ENCODE peak calls at places on chromosome 15, in seven cellular contexts. One of them, this sample, is unnamed.

GRCh38 chr15:42605281-42605744 is 29.9 kb downstream of the STARD9 start:
- DNase-seq in A549: no peak
- DNase-seq in HL-60: peak
- DNase-seq in HCT116: no peak
- DNase-seq in HepG2: no peak
- DNase-seq in GM23338: no peak
- DNase-seq in GM12878: peak
- DNase-seq in this sample: no peak

GRCh38 chr15:38668433-38669159 is 104.0 kb upstream of the RASGRP1 start:
- DNase-seq in A549: no peak
- DNase-seq in GM12878: no peak
- DNase-seq in HepG2: no peak
- DNase-seq in GM23338: no peak
- DNase-seq in HL-60: no peak
- DNase-seq in HCT116: no peak
- DNase-seq in this sample: no peak

GRCh38 chr15:68894208-68894607 is 36.1 kb upstream of the SPESP1 start:
- DNase-seq in GM12878: no peak
- DNase-seq in HL-60: no peak
- DNase-seq in HCT116: no peak
- DNase-seq in HepG2: no peak
- DNase-seq in A549: no peak
- DNase-seq in GM23338: peak
- DNase-seq in this sample: no peak

GRCh38 chr15:52527898-52528464 is 699 bp downstream of the MYO5A start:
- DNase-seq in HCT116: no peak
- DNase-seq in HL-60: peak
- DNase-seq in GM23338: peak
- DNase-seq in A549: peak
- DNase-seq in GM12878: no peak
- DNase-seq in HepG2: no peak
- DNase-seq in this sample: no peak

GRCh38 chr15:26772588-26773484 is at the start of gene GABRB3:
- DNase-seq in HepG2: no peak
- DNase-seq in HL-60: no peak
- DNase-seq in GM23338: peak
- DNase-seq in A549: peak
- DNase-seq in HCT116: no peak
- DNase-seq in GM12878: no peak
- DNase-seq in this sample: no peak

GRCh38 chr15:28978011-28978378 is 92.2 kb downstream of the APBA2 start:
- DNase-seq in GM12878: no peak
- DNase-seq in A549: no peak
- DNase-seq in HL-60: no peak
- DNase-seq in GM23338: no peak
- DNase-seq in HCT116: no peak
- DNase-seq in HepG2: no peak
- DNase-seq in this sample: no peak

GRCh38 chr15:50251638-50252182 is 13.8 kb downstream of the HDC start:
- DNase-seq in GM23338: peak
- DNase-seq in HL-60: no peak
- DNase-seq in HepG2: no peak
- DNase-seq in HCT116: no peak
- DNase-seq in A549: no peak
- DNase-seq in GM12878: no peak
- DNase-seq in this sample: no peak

GRCh38 chr15:56832125-56832524 is 86.3 kb upstream of the TCF12 start:
- DNase-seq in GM12878: no peak
- DNase-seq in HepG2: no peak
- DNase-seq in GM23338: no peak
- DNase-seq in HCT116: no peak
- DNase-seq in HL-60: no peak
- DNase-seq in A549: no peak
- DNase-seq in this sample: no peak

GRCh38 chr15:82540055-82540983 is at the start of gene RPS17:
- DNase-seq in HCT116: peak
- DNase-seq in GM23338: peak
- DNase-seq in GM12878: peak
- DNase-seq in A549: peak
- DNase-seq in HepG2: peak
- DNase-seq in HL-60: peak
- DNase-seq in this sample: peak

GRCh38 chr15:89665449-89666146 is 10.3 kb upstream of the KIF7 start:
- DNase-seq in HL-60: peak
- DNase-seq in GM23338: peak
- DNase-seq in HCT116: no peak
- DNase-seq in GM12878: no peak
- DNase-seq in A549: peak
- DNase-seq in HepG2: no peak
- DNase-seq in this sample: no peak

GRCh38 chr15:68400066-68400456 is 31.9 kb downstream of the ITGA11 start:
- DNase-seq in GM12878: no peak
- DNase-seq in HepG2: no peak
- DNase-seq in A549: peak
- DNase-seq in HL-60: no peak
- DNase-seq in HCT116: no peak
- DNase-seq in GM23338: no peak
- DNase-seq in this sample: no peak

GRCh38 chr15:92954578-92954977 is 54.5 kb downstream of the CHD2 start:
- DNase-seq in HL-60: peak
- DNase-seq in A549: no peak
- DNase-seq in HepG2: peak
- DNase-seq in HCT116: no peak
- DNase-seq in GM23338: peak
- DNase-seq in GM12878: no peak
- DNase-seq in this sample: no peak

GRCh38 chr15:65529754-65530317 is 427 bp upstream of the HACD3 start:
- DNase-seq in A549: no peak
- DNase-seq in GM12878: no peak
- DNase-seq in HCT116: no peak
- DNase-seq in HL-60: no peak
- DNase-seq in GM23338: no peak
- DNase-seq in HepG2: no peak
- DNase-seq in this sample: no peak

DNA sequence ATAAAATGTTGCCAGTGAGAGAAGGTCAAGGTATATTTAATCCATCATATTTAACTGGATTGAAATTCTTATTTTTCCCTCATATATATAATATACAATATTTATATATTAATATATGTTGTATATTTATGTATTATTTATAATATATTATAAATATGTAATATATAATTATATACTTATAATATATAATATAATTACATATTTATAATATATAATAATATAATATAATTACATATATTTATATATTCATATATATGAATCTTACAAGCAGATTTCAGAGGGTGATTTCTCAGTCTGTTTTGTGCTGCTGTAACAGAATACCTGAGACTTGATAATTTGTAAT is 52.7 kb upstream of the TLE3 start:
- DNase-seq in GM12878: no peak
- DNase-seq in HCT116: no peak
- DNase-seq in GM23338: no peak
- DNase-seq in HL-60: no peak
- DNase-seq in A549: no peak
- DNase-seq in HepG2: no peak
- DNase-seq in this sample: no peak
- TF ChIP-seq REST in GM12878: no peak
- TF ChIP-seq REST in HCT116: no peak
- TF ChIP-seq REST in GM23338: no peak
- TF ChIP-seq REST in HL-60: no peak
- TF ChIP-seq REST in A549: no peak
- TF ChIP-seq REST in HepG2: no peak
- TF ChIP-seq REST in this sample: no peak

GRCh38 chr15:76034111-76034510 is 21.9 kb upstream of the NRG4 start:
- DNase-seq in A549: no peak
- DNase-seq in GM12878: no peak
- DNase-seq in GM23338: no peak
- DNase-seq in HCT116: no peak
- DNase-seq in HL-60: no peak
- DNase-seq in HepG2: no peak
- DNase-seq in this sample: no peak

GRCh38 chr15:76035593-76035992 is 23.4 kb upstream of the NRG4 start:
- DNase-seq in A549: no peak
- DNase-seq in GM23338: peak
- DNase-seq in GM12878: no peak
- DNase-seq in HCT116: no peak
- DNase-seq in HepG2: no peak
- DNase-seq in HL-60: no peak
- DNase-seq in this sample: no peak

GRCh38 chr15:76032046-76032445 is 19.8 kb upstream of the NRG4 start:
- DNase-seq in A549: no peak
- DNase-seq in HL-60: no peak
- DNase-seq in HCT116: no peak
- DNase-seq in GM23338: no peak
- DNase-seq in HepG2: no peak
- DNase-seq in GM12878: no peak
- DNase-seq in this sample: no peak

GRCh38 chr15:76038512-76038911 is 21.3 kb upstream of the TMEM266 start:
- DNase-seq in GM23338: no peak
- DNase-seq in HL-60: no peak
- DNase-seq in GM12878: no peak
- DNase-seq in A549: no peak
- DNase-seq in HepG2: no peak
- DNase-seq in HCT116: no peak
- DNase-seq in this sample: no peak

DNA sequence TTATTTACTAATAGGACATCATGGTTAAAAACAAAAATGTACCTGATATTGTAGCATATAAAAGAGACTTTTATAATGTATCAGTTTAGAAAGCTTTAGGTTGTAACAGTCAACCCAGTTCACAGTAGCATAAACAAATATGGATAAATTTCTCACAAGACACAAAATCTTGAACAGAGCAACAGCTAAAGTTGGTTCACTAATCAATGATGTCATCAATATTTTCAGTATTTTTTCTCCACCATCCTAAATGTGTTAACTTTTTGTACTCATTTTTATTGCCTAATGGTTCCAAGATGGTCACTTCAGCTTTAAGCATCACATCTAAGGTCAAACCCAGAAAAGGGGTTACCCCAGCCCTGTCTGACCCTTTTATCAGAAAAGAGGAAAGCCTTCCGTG is 21.2 kb upstream of the NRG4 start:
- DNase-seq in GM23338: no peak
- DNase-seq in HL-60: no peak
- DNase-seq in A549: no peak
- DNase-seq in HepG2: no peak
- DNase-seq in GM12878: no peak
- DNase-seq in HCT116: no peak
- DNase-seq in this sample: no peak
- H3K4me3 ChIP-seq in GM23338: no peak
- H3K4me3 ChIP-seq in HL-60: no peak
- H3K4me3 ChIP-seq in A549: no peak
- H3K4me3 ChIP-seq in HepG2: no peak
- H3K4me3 ChIP-seq in GM12878: no peak
- H3K4me3 ChIP-seq in HCT116: no peak
- H3K4me3 ChIP-seq in this sample: no peak

DNA sequence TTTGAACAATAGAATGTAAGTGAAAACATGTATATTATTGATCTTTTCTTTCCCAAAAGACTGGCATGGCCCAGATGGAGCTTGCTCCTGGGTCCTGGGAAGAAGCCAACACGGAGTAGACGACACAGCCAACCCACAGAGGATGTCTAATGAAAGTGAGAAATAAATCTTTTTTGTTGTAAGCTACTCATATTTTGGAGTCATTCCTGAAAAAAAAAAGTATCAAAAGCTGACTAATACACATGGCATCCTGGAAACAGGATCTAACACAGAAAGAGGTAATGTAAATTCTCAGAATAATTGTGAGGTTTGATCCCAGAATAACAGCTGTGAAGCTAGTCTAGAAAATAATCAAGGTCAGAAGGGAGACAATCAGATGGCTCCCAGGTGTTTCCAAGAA is 12.6 kb upstream of the FRMD5 start:
- DNase-seq in A549: no peak
- DNase-seq in HL-60: no peak
- DNase-seq in HCT116: no peak
- DNase-seq in GM23338: no peak
- DNase-seq in HepG2: no peak
- DNase-seq in GM12878: no peak
- DNase-seq in this sample: no peak
- TF ChIP-seq REST in A549: no peak
- TF ChIP-seq REST in HL-60: no peak
- TF ChIP-seq REST in HCT116: no peak
- TF ChIP-seq REST in GM23338: no peak
- TF ChIP-seq REST in HepG2: no peak
- TF ChIP-seq REST in GM12878: no peak
- TF ChIP-seq REST in this sample: no peak

GRCh38 chr15:31237042-31237324 is 89.7 kb upstream of the KLF13 start:
- DNase-seq in GM12878: no peak
- DNase-seq in HL-60: no peak
- DNase-seq in HCT116: no peak
- DNase-seq in GM23338: no peak
- DNase-seq in A549: no peak
- DNase-seq in HepG2: no peak
- DNase-seq in this sample: no peak

GRCh38 chr15:31236184-31237041 is 90.2 kb upstream of the KLF13 start:
- DNase-seq in HL-60: no peak
- DNase-seq in A549: peak
- DNase-seq in HepG2: peak
- DNase-seq in GM23338: no peak
- DNase-seq in HCT116: no peak
- DNase-seq in GM12878: no peak
- DNase-seq in this sample: no peak

GRCh38 chr15:31238369-31238768 is 88.3 kb upstream of the KLF13 start:
- DNase-seq in GM23338: no peak
- DNase-seq in HepG2: no peak
- DNase-seq in HCT116: no peak
- DNase-seq in GM12878: no peak
- DNase-seq in A549: no peak
- DNase-seq in HL-60: no peak
- DNase-seq in this sample: no peak

GRCh38 chr15:31234815-31235214 is 91.8 kb upstream of the KLF13 start:
- DNase-seq in HepG2: no peak
- DNase-seq in HL-60: no peak
- DNase-seq in HCT116: no peak
- DNase-seq in GM12878: no peak
- DNase-seq in A549: no peak
- DNase-seq in GM23338: no peak
- DNase-seq in this sample: no peak

DNA sequence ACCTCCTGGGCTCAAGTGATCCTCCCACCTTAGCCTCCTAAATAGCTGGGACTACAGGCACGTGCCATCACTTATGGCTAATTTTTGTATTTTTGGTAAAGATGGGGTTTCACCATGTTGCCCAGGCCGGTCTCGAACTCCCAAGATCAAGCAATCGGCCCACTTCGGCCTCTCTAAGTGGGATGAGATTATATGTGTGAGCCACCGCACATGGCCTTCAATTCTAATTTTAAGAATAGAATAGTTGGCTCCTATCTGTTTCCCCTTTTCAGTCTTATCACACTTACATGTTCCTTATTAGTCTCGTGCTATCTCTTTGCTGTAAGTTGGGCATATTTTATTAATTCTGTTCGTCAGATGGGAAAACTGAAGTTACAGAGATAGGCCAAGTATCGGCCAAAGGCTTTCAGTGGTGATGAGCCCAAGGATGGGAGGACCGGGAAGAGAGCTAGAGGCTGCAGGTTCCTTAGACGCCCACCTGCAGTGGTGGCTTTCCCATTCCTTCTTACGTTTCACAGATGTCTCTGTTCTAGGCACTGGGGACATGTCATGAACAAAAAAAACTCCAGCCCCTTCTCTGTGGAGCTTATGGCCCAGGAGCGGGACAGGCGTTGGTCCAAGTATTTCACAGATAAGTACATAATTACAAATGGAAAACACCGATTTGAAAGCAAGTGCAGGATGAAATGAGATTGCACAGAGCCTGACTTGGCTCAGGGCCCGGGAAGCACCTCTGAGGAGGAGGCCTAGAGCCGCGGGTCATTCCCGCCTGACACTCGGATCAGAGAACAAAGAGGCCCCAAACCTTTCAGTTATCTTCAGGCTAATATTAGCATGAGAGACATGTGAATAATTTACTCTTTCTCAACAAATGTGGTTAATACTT is 91.1 kb upstream of the KLF13 start:
- DNase-seq in HL-60: no peak
- DNase-seq in HepG2: no peak
- DNase-seq in A549: no peak
- DNase-seq in HCT116: no peak
- DNase-seq in GM23338: no peak
- DNase-seq in GM12878: no peak
- DNase-seq in this sample: no peak
- H3K4me3 ChIP-seq in HL-60: no peak
- H3K4me3 ChIP-seq in HepG2: no peak
- H3K4me3 ChIP-seq in A549: no peak
- H3K4me3 ChIP-seq in HCT116: no peak
- H3K4me3 ChIP-seq in GM23338: no peak
- H3K4me3 ChIP-seq in GM12878: peak
- H3K4me3 ChIP-seq in this sample: no peak